ENCODE peak calls at places on chromosome 15, in four cellular contexts. D is nephron progenitor cell, K is right lobe of liver, T is AG04449. Q is an unnamed sample.

GRCh38 chr15:60751985-60752952 is 273.3 kb upstream of the ICE2 start:
- DNase-seq in K (peak; percentile 87), D (no peak), T (no peak), Q (peak; percentile 36)

GRCh38 chr15:59251001-59251845 is 44.6 kb downstream of the LDHAL6B start:
- DNase-seq in D (no peak), T (no peak), K (no peak), Q (no peak)

GRCh38 chr15:82643992-82644391 is 3.2 kb downstream of the CPEB1 start:
- DNase-seq in K (no peak), D (peak; percentile 31), T (no peak), Q (no peak)

GRCh38 chr15:31268911-31269784 is 57.5 kb upstream of the KLF13 start:
- DNase-seq in D (no peak), K (peak; percentile 41), T (no peak), Q (no peak)

GRCh38 chr15:56320861-56321260 is 44.4 kb upstream of the TEX9 start:
- DNase-seq in D (no peak), T (no peak), K (no peak), Q (no peak)

GRCh38 chr15:45611305-45611704 is 23.5 kb upstream of the SQOR start:
- DNase-seq in T (no peak), K (no peak), D (no peak), Q (no peak)

GRCh38 chr15:71295242-71296031 is 180.2 kb downstream of the THSD4 start:
- DNase-seq in K (no peak), T (peak; percentile 98), D (no peak), Q (no peak)

GRCh38 chr15:81506071-81506470 is 132.1 kb upstream of the TMC3 start:
- DNase-seq in T (no peak), D (no peak), K (no peak), Q (no peak)

DNA sequence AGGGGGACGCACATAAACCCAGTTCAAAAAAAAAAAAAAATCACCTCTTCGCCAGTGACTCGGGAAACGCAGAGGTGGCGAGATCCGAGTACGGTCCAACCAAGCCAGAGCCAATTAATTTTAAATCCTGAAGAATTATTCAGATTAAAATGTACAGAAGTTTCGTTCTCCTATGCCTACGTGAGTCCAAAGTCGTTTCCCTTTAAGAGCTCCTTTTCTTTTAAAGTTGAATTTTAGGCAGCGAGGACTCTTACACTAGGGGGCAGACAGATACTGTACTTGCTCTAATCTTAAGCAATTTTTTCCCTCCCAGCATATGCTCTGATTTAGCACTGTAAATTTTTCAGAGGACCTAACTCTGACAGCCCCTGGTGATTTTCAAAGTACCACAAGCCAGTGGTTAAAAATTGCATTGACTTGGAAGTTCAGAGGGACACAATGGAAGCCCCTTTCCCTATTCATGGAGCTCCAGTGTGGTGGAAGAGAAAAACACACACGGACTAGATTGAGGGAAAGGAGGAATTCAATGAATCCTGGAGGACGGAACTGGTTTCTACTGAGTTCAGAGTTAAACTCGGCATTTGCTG is 3.3 kb upstream of the NR2F2 start:
- DNase-seq in K (no peak), D (no peak), T (peak; percentile 65), Q (no peak)
- TF ChIP-seq CTCF in K (peak; percentile 83), D (peak; percentile 56), T (peak; percentile 62), Q (peak; percentile 22)

DNA sequence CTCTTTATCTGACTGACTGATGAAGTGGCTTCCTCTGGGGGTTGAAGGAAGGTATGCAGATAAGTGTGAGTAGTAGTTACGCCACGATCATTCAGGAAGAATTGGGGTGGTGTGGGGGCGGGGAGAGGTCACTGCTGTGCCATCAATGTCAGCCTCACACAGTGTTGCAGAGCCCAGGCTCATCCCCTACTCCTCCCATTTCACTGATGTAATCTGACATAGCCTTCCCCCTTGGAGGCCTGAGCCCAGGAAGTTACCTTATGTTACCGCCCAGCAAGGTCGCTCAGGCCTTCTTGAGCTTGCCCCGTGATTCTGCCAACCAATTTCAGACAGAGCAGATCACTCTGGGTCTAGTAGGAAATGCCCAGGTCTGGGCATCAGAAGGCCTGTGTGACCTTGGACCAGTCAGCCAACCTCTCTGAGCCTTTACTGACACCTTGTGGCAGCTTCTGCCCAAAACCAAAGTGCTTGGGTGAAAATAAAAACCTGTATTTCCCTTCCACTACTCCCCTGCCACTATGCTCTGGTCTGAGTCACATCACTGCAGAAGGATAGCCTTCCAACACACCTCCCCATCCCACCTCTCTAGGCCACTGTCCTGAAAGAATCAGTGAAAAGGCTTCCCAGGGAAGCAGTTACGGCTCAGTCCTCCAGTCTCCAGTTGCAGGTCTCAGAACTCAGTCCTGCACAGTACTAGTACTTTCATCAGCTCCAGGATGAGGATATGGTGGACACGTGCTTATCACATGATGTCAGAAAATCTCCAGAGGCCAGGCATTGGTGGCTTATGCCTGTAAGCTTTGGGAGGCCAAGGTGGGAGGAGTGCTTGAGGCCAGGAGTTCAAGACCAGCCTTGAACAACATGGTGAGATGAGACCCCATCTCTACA is 28.1 kb upstream of the INSYN1 start:
- DNase-seq in D (no peak), T (no peak), K (no peak), Q (no peak)
- TF ChIP-seq CTCF in D (no peak), T (peak; percentile 22), K (no peak), Q (peak; percentile 36)

GRCh38 chr15:51621917-51622268 is 678 bp downstream of the DMXL2 start:
- DNase-seq in D (peak; percentile 58), T (no peak), K (peak; percentile 58), Q (peak; percentile 59)
- TF ChIP-seq CTCF in D (no peak), T (peak; percentile 31), K (no peak), Q (no peak)

DNA sequence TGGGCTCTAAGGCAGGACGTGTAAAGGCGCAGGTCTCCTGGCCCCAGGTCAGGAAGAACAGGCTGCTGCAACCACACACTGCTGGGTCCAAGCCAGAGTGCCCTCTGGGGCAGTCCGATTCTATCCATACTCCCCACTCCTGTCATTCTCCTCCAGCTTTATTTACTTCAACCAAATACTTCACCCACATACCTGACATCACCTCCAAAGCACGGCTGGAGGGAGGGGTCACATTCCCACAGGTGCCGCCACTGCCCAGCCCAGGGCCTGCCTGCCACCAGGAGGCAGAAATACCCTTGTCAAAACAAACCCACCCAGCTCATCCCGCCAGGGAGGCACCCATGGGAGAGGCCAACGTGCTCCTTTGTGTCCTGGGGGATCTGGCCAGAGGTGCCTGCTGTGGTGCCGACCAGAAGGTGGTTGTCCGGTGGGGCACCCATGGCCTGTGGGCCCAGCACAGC is 100.4 kb downstream of the DAPK2 start:
- DNase-seq in D (no peak), T (no peak), K (peak; percentile 44), Q (no peak)
- TF ChIP-seq CTCF in D (no peak), T (no peak), K (no peak), Q (no peak)

GRCh38 chr15:74543043-74543422 is 2.0 kb downstream of the ARID3B start:
- DNase-seq in T (no peak), D (no peak), K (no peak), Q (no peak)

GRCh38 chr15:74541494-74542191 is 623 bp downstream of the ARID3B start:
- DNase-seq in T (no peak), D (peak; percentile 42), K (peak; percentile 51), Q (peak; percentile 43)

GRCh38 chr15:74542192-74543042 is 1.4 kb downstream of the ARID3B start:
- DNase-seq in D (no peak), K (no peak), T (no peak), Q (no peak)

GRCh38 chr15:74545061-74545460 is 4.0 kb downstream of the ARID3B start:
- DNase-seq in K (no peak), T (no peak), D (no peak), Q (no peak)

GRCh38 chr15:74543583-74543982 is 2.6 kb downstream of the ARID3B start:
- DNase-seq in T (no peak), K (no peak), D (no peak), Q (no peak)
- TF ChIP-seq CTCF in T (no peak), K (no peak), D (peak; percentile 13), Q (no peak)

GRCh38 chr15:50355612-50355905 is 561 bp upstream of the GABPB1 start:
- DNase-seq in T (no peak), D (no peak), K (no peak), Q (no peak)

GRCh38 chr15:50354838-50355611 is at the start of gene GABPB1:
- DNase-seq in K (peak; percentile 89), D (peak; percentile 84), T (peak; percentile 79), Q (peak; percentile 83)

GRCh38 chr15:50353999-50354837 is 780 bp downstream of the GABPB1 start:
- DNase-seq in K (peak; percentile 76), D (peak; percentile 65), T (peak; percentile 72), Q (peak; percentile 50)

GRCh38 chr15:50355980-50356379 is 982 bp upstream of the GABPB1 start:
- DNase-seq in K (no peak), T (no peak), D (no peak), Q (no peak)

GRCh38 chr15:50358805-50359204 is 3.8 kb upstream of the GABPB1 start:
- DNase-seq in T (no peak), K (no peak), D (no peak), Q (no peak)
- TF ChIP-seq CTCF in T (peak; percentile 33), K (no peak), D (no peak), Q (no peak)

Q was measured in dorsolateral prefrontal cortex.